ENCODE peak calls at places on chromosomes 1 and 21, in five cellular contexts. Y is transverse colon; A is CD8-positive, alpha-beta memory T cell; S is tibial artery; W is IMR-90. C is an unnamed sample.

GRCh38 chr1:6852136-6852890 is 67.1 kb downstream of the CAMTA1 start:
- DNase-seq in Y (no peak), A (no peak), S (no peak), W (no peak), C (no peak)

GRCh38 chr21:29196021-29196663 is 65.7 kb downstream of the MAP3K7CL start:
- DNase-seq in Y (peak; percentile 51), A (peak; percentile 16), S (peak; percentile 63), W (peak; percentile 97), C (peak; percentile 73)

GRCh38 chr21:29144736-29145353 is 14.4 kb downstream of the MAP3K7CL start:
- DNase-seq in Y (no peak), A (no peak), S (no peak), W (peak; percentile 61), C (no peak)

GRCh38 chr1:113812661-113813135 is 422 bp upstream of the RSBN1 start:
- DNase-seq in Y (no peak), A (peak; percentile 11), S (no peak), W (no peak), C (no peak)

GRCh38 chr1:244414543-244414942 is 37.2 kb downstream of the ADSS2 start:
- DNase-seq in Y (no peak), A (no peak), S (no peak), W (peak; percentile 83), C (no peak)

GRCh38 chr1:56462209-56462608 is 117.2 kb downstream of the PLPP3 start:
- DNase-seq in Y (no peak), A (no peak), S (no peak), W (no peak), C (no peak)

GRCh38 chr1:74395492-74395891 is 116.9 kb downstream of the LRRC53 start:
- DNase-seq in Y (no peak), A (no peak), S (no peak), W (peak; percentile 72), C (no peak)

GRCh38 chr1:215567491-215568286 is 585 bp downstream of the KCTD3 start:
- DNase-seq in Y (peak; percentile 51), A (no peak), S (no peak), W (peak; percentile 46), C (no peak)

GRCh38 chr1:91929246-91929645 is 20.0 kb upstream of the BRDT start:
- DNase-seq in Y (no peak), A (no peak), S (no peak), W (no peak), C (peak; percentile 52)

GRCh38 chr1:91920001-91920400 is 29.2 kb upstream of the BRDT start:
- DNase-seq in Y (no peak), A (no peak), S (no peak), W (no peak), C (no peak)

GRCh38 chr1:91924146-91924545 is 25.1 kb upstream of the BRDT start:
- DNase-seq in Y (no peak), A (no peak), S (no peak), W (peak; percentile 91), C (no peak)

DNA sequence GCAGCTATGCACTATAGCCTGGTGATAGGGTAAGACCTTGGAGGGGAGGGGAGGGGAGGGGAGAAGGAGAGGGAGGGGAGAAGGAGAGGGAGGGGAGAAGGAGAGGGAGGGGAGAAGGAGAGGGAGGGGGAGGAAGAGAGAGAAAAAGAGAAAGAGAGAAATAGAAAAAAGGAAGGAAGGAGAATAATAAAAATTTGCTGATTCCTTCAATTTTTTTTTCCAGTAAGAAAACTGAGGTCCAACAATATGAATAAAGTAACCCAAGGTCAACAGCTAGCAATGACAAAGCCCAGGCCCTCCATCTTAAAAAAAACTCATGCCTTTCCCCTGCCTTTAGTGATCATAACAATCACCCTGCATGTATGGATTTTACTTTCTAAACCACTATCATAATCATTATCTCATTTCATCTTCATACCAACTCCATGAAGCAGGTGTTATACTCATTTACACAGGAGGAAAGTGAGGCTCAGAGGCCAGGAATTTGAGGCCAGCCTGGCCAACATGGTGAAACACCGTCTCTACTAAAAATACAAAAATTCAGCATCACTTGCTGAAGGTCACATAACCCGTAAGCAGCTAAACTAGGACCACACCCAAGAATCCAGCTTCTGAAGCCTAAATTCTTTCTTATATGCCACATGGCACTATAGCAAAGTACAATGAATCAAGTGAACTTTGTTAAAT is 23.4 kb upstream of the BRDT start:
- DNase-seq in Y (no peak), A (no peak), S (no peak), W (no peak), C (no peak)
- H3K4me3 ChIP-seq in Y (no peak overlapping the region), A (no peak overlapping the region), S (no peak overlapping the region), W (no peak overlapping the region), C (no peak overlapping the region)

DNA sequence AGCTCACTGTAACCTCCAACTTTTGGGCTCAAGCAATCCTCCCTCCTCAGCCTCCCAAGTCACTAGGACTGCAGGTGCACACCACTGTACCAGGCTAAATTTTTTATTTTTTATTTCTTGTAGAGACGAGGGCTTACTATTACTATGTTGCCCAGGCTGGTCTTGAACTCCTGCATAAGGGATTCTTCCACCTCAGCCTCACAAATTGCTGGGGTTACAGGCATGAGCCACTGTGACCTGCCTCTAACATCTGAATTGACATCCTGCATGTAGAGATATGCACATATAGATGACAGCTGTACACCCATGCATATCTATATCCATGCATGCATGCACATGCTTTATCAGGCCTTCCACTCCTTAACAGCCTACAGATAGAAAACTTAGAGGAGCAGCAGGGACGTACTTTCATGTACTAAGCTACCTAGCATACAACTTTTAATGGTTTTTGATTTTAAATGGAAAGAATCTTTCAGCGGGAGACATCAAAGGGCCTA is 740.9 kb upstream of the TPTE start:
- DNase-seq in Y (no peak), A (no peak), S (no peak), W (no peak), C (peak; percentile 27)
- H3K9me3 ChIP-seq in Y (peaks cover 23% of the 10 kb centered on the region), A (peaks cover 4% of the 10 kb centered on the region), S (no peaks in the 10 kb centered on the region), W (peaks cover 25% of the 10 kb centered on the region), C (peaks cover 4% of the 10 kb centered on the region)

GRCh38 chr1:8360493-8361197 is 42.7 kb downstream of the SLC45A1 start:
- DNase-seq in Y (no peak), A (no peak), S (no peak), W (no peak), C (no peak)
- H3K36me3 ChIP-seq in Y (peaks cover 50% of the 10 kb centered on the region), A (peaks cover 53% of the 10 kb centered on the region), S (peaks cover 100% of the 10 kb centered on the region), W (peaks cover 95% of the 10 kb centered on the region), C (peaks cover 86% of the 10 kb centered on the region)

GRCh38 chr21:24290151-24290833 is 1317.0 kb downstream of the MRPL39 start:
- DNase-seq in Y (no peak), A (no peak), S (no peak), W (no peak), C (no peak)
- H3K4me3 ChIP-seq in Y (no peak overlapping the region), A (no peak overlapping the region), S (no peak overlapping the region), W (no peak overlapping the region), C (no peak overlapping the region)

C was measured in lung.